ENCODE peak calls at places on chromosome 4, in four cellular contexts. P, X, Q and U are unnamed samples.

GRCh38 chr4:136687118-136687517 is 845.2 kb downstream of the PCDH18 start:
- ATAC-seq in Q (no peak), X (no peak), P (no peak), U (no peak)

GRCh38 chr4:22869235-22869634 is 176.5 kb downstream of the GBA3 start:
- ATAC-seq in X (no peak), P (no peak), Q (no peak), U (no peak)

GRCh38 chr4:98570160-98570797 is 88.1 kb downstream of the TSPAN5 start:
- ATAC-seq in Q (no peak), X (no peak), P (no peak), U (peak; percentile 50)

GRCh38 chr4:4334798-4335520 is 44.9 kb downstream of the ZBTB49 start:
- ATAC-seq in X (peak; percentile 59), Q (peak; percentile 95), P (peak; percentile 98), U (peak; percentile 90)

GRCh38 chr4:161498155-161498554 is 665.6 kb downstream of the FSTL5 start:
- ATAC-seq in Q (no peak), P (no peak), X (no peak), U (no peak)

GRCh38 chr4:11565899-11566298 is 137.2 kb upstream of the HS3ST1 start:
- ATAC-seq in Q (no peak), X (no peak), P (no peak), U (no peak)

GRCh38 chr4:139828966-139829662 is 163.5 kb downstream of the MGST2 start:
- ATAC-seq in X (no peak), P (no peak), Q (no peak), U (no peak)

GRCh38 chr4:60805500-60806313 is 394.4 kb upstream of the ADGRL3 start:
- ATAC-seq in X (no peak), Q (no peak), P (no peak), U (no peak)

GRCh38 chr4:188110741-188111458 is 1.5 kb upstream of the TRIML2 start:
- ATAC-seq in Q (no peak), X (no peak), P (no peak), U (no peak)

GRCh38 chr4:56686537-56687231 is 5.6 kb upstream of the HOPX start:
- ATAC-seq in X (peak; percentile 88), P (no peak), Q (peak; percentile 23), U (no peak)

GRCh38 chr4:85966308-85966882 is 393.5 kb downstream of the MAPK10 start:
- ATAC-seq in P (no peak), X (no peak), Q (no peak), U (no peak)

GRCh38 chr4:56086073-56086521 is 137.4 kb downstream of the CEP135 start:
- ATAC-seq in X (no peak), Q (no peak), P (no peak), U (no peak)

GRCh38 chr4:1784395-1784788 is 8.7 kb upstream of the FGFR3 start:
- ATAC-seq in P (no peak), X (peak; percentile 14), Q (no peak), U (no peak)

GRCh38 chr4:14771504-14772175 is 230.6 kb upstream of the CPEB2 start:
- ATAC-seq in Q (no peak), X (peak; percentile 74), P (no peak), U (no peak)

GRCh38 chr4:81946996-81947395 is 426.8 kb downstream of the HNRNPD start:
- ATAC-seq in P (no peak), X (no peak), Q (no peak), U (no peak)

GRCh38 chr4:182809417-182810102 is 107.6 kb downstream of the DCTD start:
- ATAC-seq in X (peak; percentile 62), P (peak; percentile 14), Q (peak; percentile 21), U (peak; percentile 29)

GRCh38 chr4:107808572-107808971 is 16.2 kb upstream of the SGMS2 start:
- ATAC-seq in P (no peak), Q (no peak), X (no peak), U (no peak)